ENCODE peak calls at places on chromosomes 7 and 10, in five cellular contexts. T is heart right ventricle, C is fibroblast of lung, E is cardiac muscle cell, Q is adrenal gland. I is an unnamed sample.

GRCh38 chr7:16114633-16115032 is 306.7 kb downstream of the CRPPA start:
- DNase-seq in Q (no peak), E (no peak), C (peak), T (no peak), I (no peak)

GRCh38 chr7:149624006-149624405 is 126.4 kb upstream of the ZNF746 start:
- DNase-seq in C (peak), Q (peak), T (no peak), E (peak), I (no peak)

GRCh38 chr7:108722561-108722960 is 152.9 kb downstream of the DNAJB9 start:
- DNase-seq in E (no peak), C (no peak), Q (no peak), T (no peak), I (no peak)

GRCh38 chr10:8835453-8836167 is 781.1 kb downstream of the GATA3 start:
- DNase-seq in T (no peak), Q (no peak), C (no peak), E (peak), I (no peak)

GRCh38 chr10:121687094-121687850 is 89.0 kb upstream of the FGFR2 start:
- DNase-seq in E (no peak), Q (no peak), T (peak), C (no peak), I (peak)

GRCh38 chr7:140623995-140624902 is 16.4 kb downstream of the DENND2A start:
- DNase-seq in T (peak), C (no peak), E (peak), Q (peak), I (no peak)

GRCh38 chr7:5666361-5666760 is 115.1 kb downstream of the RNF216 start:
- DNase-seq in C (no peak), Q (no peak), E (no peak), T (no peak), I (no peak)

GRCh38 chr10:86684305-86684704 is 16.0 kb downstream of the LDB3 start:
- DNase-seq in Q (peak), T (peak), C (peak), E (peak), I (no peak)

GRCh38 chr10:20767028-20767427 is 130.1 kb downstream of the NEBL start:
- DNase-seq in C (peak), E (no peak), Q (no peak), T (no peak), I (no peak)

GRCh38 chr7:112866424-112866823 is 76.2 kb upstream of the TMEM168 start:
- DNase-seq in Q (no peak), C (no peak), E (no peak), T (no peak), I (no peak)

GRCh38 chr7:33692956-33693355 is 212.4 kb upstream of the BMPER start:
- DNase-seq in T (no peak), C (peak), Q (no peak), E (no peak), I (no peak)

GRCh38 chr10:95289003-95289920 is 1.5 kb downstream of the PDLIM1 start:
- DNase-seq in T (no peak), Q (no peak), E (no peak), C (no peak), I (no peak)

GRCh38 chr7:111029141-111029572 is 61.8 kb upstream of the LRRN3 start:
- DNase-seq in C (no peak), T (no peak), E (no peak), Q (no peak), I (no peak)

GRCh38 chr7:143049380-143049779 is 2.8 kb upstream of the OR6V1 start:
- DNase-seq in T (peak), C (no peak), Q (no peak), E (no peak), I (no peak)

GRCh38 chr10:13352519-13352918 is 4.4 kb upstream of the SEPHS1 start:
- DNase-seq in T (no peak), Q (no peak), E (peak), C (no peak), I (no peak)

GRCh38 chr7:101108330-101108857 is 18.5 kb upstream of the SERPINE1 start:
- DNase-seq in C (peak), T (peak), Q (peak), E (no peak), I (no peak)

GRCh38 chr10:131997366-131998049 is 15.8 kb upstream of the BNIP3 start:
- DNase-seq in C (peak), T (peak), E (peak), Q (peak), I (peak)

GRCh38 chr7:84274029-84274638 is 79.5 kb upstream of the SEMA3A start:
- DNase-seq in T (no peak), E (peak), C (peak), Q (no peak), I (no peak)

GRCh38 chr7:23472556-23472955 is 2.3 kb upstream of the IGF2BP3 start:
- DNase-seq in E (no peak), C (no peak), T (no peak), Q (no peak), I (no peak)

GRCh38 chr10:51341216-51341615 is 266.9 kb downstream of the PRKG1 start:
- DNase-seq in T (no peak), C (peak), Q (no peak), E (no peak), I (no peak)

GRCh38 chr7:117279931-117280525 is 42.8 kb downstream of the WNT2 start:
- DNase-seq in E (no peak), C (no peak), T (no peak), Q (peak), I (peak)

GRCh38 chr10:121696854-121697253 is 98.6 kb upstream of the FGFR2 start:
- DNase-seq in T (no peak), C (no peak), Q (peak), E (peak), I (no peak)

GRCh38 chr7:39353615-39354376 is 212.4 kb upstream of the YAE1 start:
- DNase-seq in T (peak), E (peak), Q (peak), C (peak), I (no peak)

GRCh38 chr7:51543801-51544553 is 227.4 kb upstream of the COBL start:
- DNase-seq in E (no peak), C (no peak), Q (no peak), T (no peak), I (peak)

DNA sequence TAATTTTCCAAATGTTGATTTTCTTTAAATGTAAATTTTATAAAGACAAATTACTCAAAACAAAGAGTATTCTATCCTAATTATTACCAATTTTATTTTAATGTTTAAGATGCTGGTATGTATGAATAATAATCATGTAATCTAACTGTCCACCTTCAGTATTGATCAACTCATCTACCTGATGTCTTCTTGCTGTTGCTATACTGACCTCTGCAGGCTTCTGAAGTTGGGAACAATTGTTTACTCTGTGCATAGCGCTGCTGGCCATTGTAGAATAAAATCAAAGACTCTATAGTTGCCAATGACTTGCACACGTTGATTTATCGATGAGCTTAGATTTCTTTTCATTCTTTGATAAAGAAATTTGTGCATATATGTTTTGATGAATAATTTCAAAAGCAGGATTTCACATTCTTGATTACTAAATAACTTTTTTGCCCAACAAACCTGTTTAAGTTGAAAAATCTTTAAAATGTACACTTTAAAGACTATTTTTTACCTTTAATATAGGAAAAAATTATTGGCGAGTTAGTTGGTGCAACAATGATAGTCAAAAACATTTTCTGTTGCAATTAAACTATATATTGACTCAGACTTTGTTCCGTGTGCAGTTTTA is 282.3 kb downstream of the TFEC start:
- DNase-seq in E (no peak), Q (no peak), C (no peak), T (no peak), I (no peak)
- TF ChIP-seq CTCF in E (peak), Q (no peak), C (peak), T (no peak), I (peak)

GRCh38 chr10:63521389-63522128 is at the start of gene REEP3:
- DNase-seq in Q (peak), E (peak), T (peak), C (peak), I (peak)
- H3K4me3 ChIP-seq in Q (peak), E (peak), T (peak), C (peak), I (peak)

GRCh38 chr7:155874411-155874810 is 62.1 kb upstream of the SHH start:
- DNase-seq in E (no peak), C (no peak), Q (no peak), T (no peak), I (no peak)
- TF ChIP-seq CTCF in E (no peak), C (no peak), Q (no peak), T (no peak), I (no peak)

GRCh38 chr7:151687523-151688235 is 168.0 kb upstream of the RHEB start:
- DNase-seq in Q (peak), E (peak), C (peak), T (peak), I (no peak)

GRCh38 chr7:151684408-151685175 is 164.9 kb upstream of the RHEB start:
- DNase-seq in E (no peak), C (peak), T (no peak), Q (no peak), I (no peak)

GRCh38 chr7:151688236-151688780 is 168.6 kb upstream of the RHEB start:
- DNase-seq in C (no peak), E (no peak), T (no peak), Q (no peak), I (no peak)

GRCh38 chr7:151686016-151686766 is 166.5 kb upstream of the RHEB start:
- DNase-seq in C (peak), T (no peak), E (no peak), Q (peak), I (no peak)

DNA sequence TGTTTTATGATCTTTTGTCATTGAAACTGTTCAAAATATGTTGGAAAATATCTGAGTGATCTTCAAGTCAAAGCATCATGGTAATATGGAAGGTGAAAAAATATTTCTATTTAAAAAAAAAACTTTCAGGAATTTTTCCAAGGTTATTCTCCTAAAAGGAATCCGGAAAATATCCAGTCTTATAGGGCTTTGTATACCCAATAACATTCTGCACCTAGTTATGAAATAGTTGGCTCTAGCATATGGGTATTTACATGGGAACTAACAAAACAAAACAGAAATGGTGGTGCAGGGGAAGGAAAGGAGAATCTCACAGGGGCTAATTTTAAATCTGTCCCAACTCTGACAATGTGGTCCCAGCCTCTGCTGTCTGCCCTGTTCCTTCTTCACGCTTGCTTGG is 167.1 kb upstream of the RHEB start:
- DNase-seq in C (peak), E (no peak), Q (no peak), T (no peak), I (no peak)
- H3K4me3 ChIP-seq in C (no peak), E (no peak), Q (no peak), T (no peak), I (no peak)

GRCh38 chr7:121109145-121109544 is 120.6 kb downstream of the CPED1 start:
- DNase-seq in C (peak), Q (no peak), E (no peak), T (no peak), I (no peak)
- TF ChIP-seq CTCF in C (no peak), Q (no peak), E (no peak), T (no peak), I (no peak)

GRCh38 chr10:103852189-103852711 is 3.1 kb downstream of the SH3PXD2A start:
- DNase-seq in E (no peak), C (peak), Q (no peak), T (peak), I (no peak)
- H3K4me3 ChIP-seq in E (peak), C (peak), Q (no peak), T (no peak), I (no peak)

I was measured in LNCaP clone FGC.